ENCODE peak calls at places on chromosome 20, in ten cellular contexts. X is hippocampal formation; O is activated naive CD4-positive, alpha-beta T cell treated with anti-CD3 and anti-CD28 coated beads for 36 hours; N is NCI-H2081; K is activated gamma-delta T cell treated with Interleukin-2 at 50 U/mL for 16 hours; B is B cell; Z is GM04504; R is RWPE1; F is GF-D8; D is GM03348. U is an unnamed sample.

GRCh38 chr20:58536289-58536688 is 21.1 kb upstream of the APCDD1L start:
- DNase-seq in X (no peak), O (no peak), N (no peak), K (no peak), B (no peak), Z (no peak), R (no peak), F (no peak), D (no peak), U (no peak)

GRCh38 chr20:1868856-1869255 is 26.4 kb upstream of the SIRPA start:
- DNase-seq in X (no peak), O (no peak), N (no peak), K (no peak), B (no peak), Z (no peak), R (no peak), F (no peak), D (no peak), U (peak)

GRCh38 chr20:22524393-22525015 is 59.9 kb downstream of the FOXA2 start:
- DNase-seq in X (no peak), O (no peak), N (no peak), K (no peak), B (no peak), Z (no peak), R (no peak), F (no peak), D (no peak), U (no peak)

GRCh38 chr20:50242863-50243609 is 52.4 kb downstream of the CEBPB start:
- DNase-seq in X (peak), O (no peak), N (no peak), K (no peak), B (no peak), Z (no peak), R (peak), F (no peak), D (no peak), U (peak)

GRCh38 chr20:37886851-37887297 is 16.1 kb upstream of the VSTM2L start:
- DNase-seq in X (no peak), O (no peak), N (no peak), K (no peak), B (no peak), Z (no peak), R (no peak), F (no peak), D (no peak), U (no peak)

GRCh38 chr20:57594092-57594911 is 25.9 kb downstream of the ZBP1 start:
- DNase-seq in X (no peak), O (peak), N (peak), K (peak), B (no peak), Z (no peak), R (peak), F (no peak), D (peak), U (no peak)

GRCh38 chr20:3071610-3072529 is at the start of gene OXT:
- DNase-seq in X (no peak), O (peak), N (no peak), K (peak), B (peak), Z (no peak), R (no peak), F (peak), D (no peak), U (no peak)

GRCh38 chr20:13101276-13101675 is 92.5 kb downstream of the SPTLC3 start:
- DNase-seq in X (no peak), O (no peak), N (no peak), K (no peak), B (no peak), Z (no peak), R (no peak), F (no peak), D (no peak), U (no peak)

GRCh38 chr20:11255455-11255854 is 581.7 kb upstream of the JAG1 start:
- DNase-seq in X (no peak), O (no peak), N (no peak), K (no peak), B (no peak), Z (no peak), R (no peak), F (no peak), D (no peak), U (no peak)

GRCh38 chr20:12269579-12269978 is 351.9 kb downstream of the BTBD3 start:
- DNase-seq in X (no peak), O (no peak), N (no peak), K (no peak), B (no peak), Z (no peak), R (no peak), F (no peak), D (no peak), U (no peak)

GRCh38 chr20:58352454-58352853 is 36.6 kb upstream of the VAPB start:
- DNase-seq in X (no peak), O (peak), N (no peak), K (no peak), B (no peak), Z (no peak), R (no peak), F (no peak), D (no peak), U (no peak)

GRCh38 chr20:52484438-52484837 is 292.9 kb upstream of the ZFP64 start:
- DNase-seq in X (no peak), O (no peak), N (no peak), K (no peak), B (no peak), Z (peak), R (peak), F (no peak), D (peak), U (no peak)

GRCh38 chr20:48827880-48828733 is at the start of gene PREX1:
- DNase-seq in X (peak), O (peak), N (peak), K (peak), B (peak), Z (peak), R (peak), F (peak), D (peak), U (peak)

GRCh38 chr20:22688485-22688884 is 104.1 kb upstream of the FOXA2 start:
- DNase-seq in X (no peak), O (no peak), N (no peak), K (no peak), B (no peak), Z (no peak), R (no peak), F (no peak), D (no peak), U (no peak)

U was measured in substantia nigra.